ENCODE peak calls at places on chromosome 7, in ten cellular contexts. B is breast epithelium; O is GM12892; N is ELR; G is COR-L47; J is cerebellar cortex; U is AG09319; Y is activated effector memory CD4-positive, alpha-beta T cell treated with Interleukin-2 at 50 U/mL for 16 hours; Z is caudate nucleus; D is NCI-H748 treated with DMSO at 0.1 percent for 48 hours. W is an unnamed sample.
A peak's percentile ranks its signal among the peaks of the same experiment; 100 is the strongest.

GRCh38 chr7:11458736-11459483 is 373.1 kb downstream of the THSD7A start:
- DNase-seq in B (no peak), O (no peak), N (peak; percentile 83), G (no peak), J (no peak), U (peak; percentile 49), Y (no peak), Z (no peak), D (no peak), W (no peak)

GRCh38 chr7:157603716-157604115 is 266.9 kb downstream of the DNAJB6 start:
- DNase-seq in B (no peak), O (no peak), N (no peak), G (no peak), J (no peak), U (no peak), Y (no peak), Z (no peak), D (no peak), W (no peak)

GRCh38 chr7:64320547-64321495 is 7.1 kb downstream of the ZNF736 start:
- DNase-seq in B (no peak), O (no peak), N (no peak), G (no peak), J (no peak), U (no peak), Y (no peak), Z (no peak), D (no peak), W (no peak)

GRCh38 chr7:111438369-111439289 is 123.7 kb downstream of the IMMP2L start:
- DNase-seq in B (no peak), O (no peak), N (peak; percentile 75), G (no peak), J (no peak), U (no peak), Y (no peak), Z (no peak), D (no peak), W (no peak)

GRCh38 chr7:3965794-3966395 is 664.8 kb downstream of the SDK1 start:
- DNase-seq in B (no peak), O (no peak), N (no peak), G (no peak), J (no peak), U (no peak), Y (no peak), Z (no peak), D (no peak), W (no peak)

GRCh38 chr7:27375958-27376357 is 133.4 kb downstream of the EVX1 start:
- DNase-seq in B (no peak), O (no peak), N (no peak), G (no peak), J (no peak), U (no peak), Y (no peak), Z (no peak), D (no peak), W (no peak)

GRCh38 chr7:37408241-37408884 is 40.3 kb downstream of the ELMO1 start:
- DNase-seq in B (no peak), O (no peak), N (no peak), G (no peak), J (no peak), U (no peak), Y (no peak), Z (no peak), D (no peak), W (no peak)

GRCh38 chr7:20241491-20242261 is 24.5 kb upstream of the MACC1 start:
- DNase-seq in B (no peak), O (no peak), N (no peak), G (no peak), J (no peak), U (peak; percentile 83), Y (no peak), Z (no peak), D (peak; percentile 26), W (no peak)

GRCh38 chr7:103113164-103113563 is 35.7 kb downstream of the NAPEPLD start:
- DNase-seq in B (no peak), O (no peak), N (peak; percentile 82), G (no peak), J (no peak), U (peak; percentile 74), Y (no peak), Z (no peak), D (no peak), W (no peak)

GRCh38 chr7:107890493-107890961 is 456 bp upstream of the DLD start:
- DNase-seq in B (no peak), O (no peak), N (no peak), G (no peak), J (no peak), U (no peak), Y (no peak), Z (no peak), D (no peak), W (no peak)

GRCh38 chr7:16563281-16564022 is 36.8 kb downstream of the LRRC72 start:
- DNase-seq in B (no peak), O (no peak), N (peak; percentile 29), G (no peak), J (no peak), U (no peak), Y (no peak), Z (no peak), D (no peak), W (no peak)

GRCh38 chr7:130872341-130872740 is 138.3 kb upstream of the KLF14 start:
- DNase-seq in B (no peak), O (no peak), N (peak; percentile 41), G (no peak), J (no peak), U (no peak), Y (no peak), Z (no peak), D (no peak), W (no peak)

GRCh38 chr7:80783688-80784327 is 135.0 kb downstream of the SEMA3C start:
- DNase-seq in B (no peak), O (no peak), N (peak; percentile 82), G (no peak), J (no peak), U (no peak), Y (no peak), Z (no peak), D (no peak), W (no peak)

GRCh38 chr7:37117261-37117660 is 331.4 kb downstream of the ELMO1 start:
- DNase-seq in B (no peak), O (no peak), N (no peak), G (no peak), J (no peak), U (no peak), Y (no peak), Z (no peak), D (no peak), W (no peak)

GRCh38 chr7:155972247-155972646 is 160.0 kb upstream of the SHH start:
- DNase-seq in B (no peak), O (no peak), N (no peak), G (no peak), J (no peak), U (no peak), Y (no peak), Z (no peak), D (no peak), W (no peak)

GRCh38 chr7:35289376-35289775 is 35.5 kb upstream of the TBX20 start:
- DNase-seq in B (no peak), O (no peak), N (no peak), G (no peak), J (no peak), U (no peak), Y (no peak), Z (no peak), D (no peak), W (no peak)

GRCh38 chr7:24979470-24979862 is 512 bp downstream of the OSBPL3 start:
- DNase-seq in B (peak; percentile 56), O (peak; percentile 46), N (peak; percentile 91), G (peak; percentile 80), J (no peak), U (no peak), Y (peak; percentile 78), Z (no peak), D (peak; percentile 28), W (no peak)

GRCh38 chr7:157635669-157636068 is 298.9 kb downstream of the DNAJB6 start:
- DNase-seq in B (no peak), O (no peak), N (no peak), G (no peak), J (no peak), U (no peak), Y (no peak), Z (no peak), D (no peak), W (no peak)

GRCh38 chr7:101536232-101536631 is 92.9 kb downstream of the MYL10 start:
- DNase-seq in B (no peak), O (no peak), N (no peak), G (no peak), J (no peak), U (no peak), Y (no peak), Z (no peak), D (no peak), W (no peak)

GRCh38 chr7:75534727-75535307 is 42.7 kb downstream of the SPDYE5 start:
- DNase-seq in B (no peak), O (peak; percentile 41), N (peak; percentile 80), G (no peak), J (no peak), U (peak; percentile 8), Y (no peak), Z (no peak), D (no peak), W (peak; percentile 62)

GRCh38 chr7:139567647-139568345 is 44.3 kb downstream of the CLEC2L start:
- DNase-seq in B (peak; percentile 36), O (no peak), N (no peak), G (no peak), J (no peak), U (no peak), Y (no peak), Z (no peak), D (no peak), W (no peak)

GRCh38 chr7:140176271-140176701 is 497 bp downstream of the KDM7A start:
- DNase-seq in B (no peak), O (peak; percentile 14), N (peak; percentile 10), G (no peak), J (no peak), U (no peak), Y (no peak), Z (no peak), D (no peak), W (no peak)

GRCh38 chr7:71824356-71824755 is 587.8 kb downstream of the CALN1 start:
- DNase-seq in B (no peak), O (no peak), N (no peak), G (no peak), J (peak; percentile 34), U (no peak), Y (no peak), Z (no peak), D (no peak), W (no peak)

GRCh38 chr7:73896454-73896853 is 35.5 kb downstream of the TMEM270 start:
- DNase-seq in B (no peak), O (no peak), N (peak; percentile 67), G (no peak), J (no peak), U (no peak), Y (no peak), Z (no peak), D (no peak), W (no peak)

GRCh38 chr7:149719912-149720335 is 53.5 kb downstream of the ZNF467 start:
- DNase-seq in B (no peak), O (no peak), N (peak; percentile 20), G (no peak), J (no peak), U (no peak), Y (no peak), Z (no peak), D (no peak), W (no peak)